ENCODE peak calls at places on chromosomes 7 and 10, in ten cellular contexts. M is dorsolateral prefrontal cortex, N is activated gamma-delta T cell, O is dermis microvascular lymphatic vessel endothelial cell, C is NCI-H1105 treated with DMSO at 0.1 percent for 48 hours, B is GM03348, A is A549, X is amniotic stem cell, L is NCI-H69, R is AG04450. H is an unnamed sample.

GRCh38 chr10:61747341-61747740 is 84.6 kb downstream of the CABCOCO1 start:
- DNase-seq in B (no peak), A (no peak), C (no peak), R (no peak), L (no peak), O (no peak), N (no peak), M (no peak), X (no peak), H (no peak)

GRCh38 chr7:47472444-47473157 is 109.3 kb downstream of the TNS3 start:
- DNase-seq in M (no peak), L (peak; percentile 80), X (no peak), B (no peak), C (no peak), N (no peak), R (no peak), A (no peak), O (no peak), H (no peak)

GRCh38 chr7:106848851-106849442 is 16.1 kb upstream of the PIK3CG start:
- DNase-seq in X (peak; percentile 44), N (no peak), M (no peak), A (no peak), C (no peak), O (no peak), R (peak; percentile 65), L (no peak), B (peak; percentile 82), H (no peak)

GRCh38 chr7:32582036-32582435 is 86.7 kb downstream of the AVL9 start:
- DNase-seq in C (no peak), M (no peak), B (no peak), A (no peak), N (no peak), L (no peak), X (no peak), O (no peak), R (no peak), H (no peak)

GRCh38 chr7:139697031-139697430 is 80.8 kb downstream of the HIPK2 start:
- DNase-seq in R (no peak), L (peak; percentile 28), O (no peak), A (no peak), N (no peak), X (no peak), C (no peak), B (no peak), M (no peak), H (no peak)

GRCh38 chr10:21894648-21895342 is 108.7 kb downstream of the DNAJC1 start:
- DNase-seq in R (no peak), L (no peak), O (no peak), N (no peak), M (no peak), A (no peak), C (no peak), X (no peak), B (no peak), H (no peak)

GRCh38 chr7:86833360-86833759 is 189.7 kb downstream of the GRM3 start:
- DNase-seq in R (no peak), B (no peak), A (no peak), O (no peak), N (no peak), X (no peak), C (no peak), L (no peak), M (no peak), H (no peak)

GRCh38 chr7:123538189-123538714 is 3.9 kb upstream of the IQUB start:
- DNase-seq in A (no peak), L (no peak), C (no peak), N (no peak), X (peak; percentile 64), R (peak; percentile 26), O (peak; percentile 87), M (no peak), B (peak; percentile 48), H (no peak)

GRCh38 chr10:86269332-86269731 is 97.3 kb downstream of the GRID1 start:
- DNase-seq in R (no peak), A (no peak), M (peak; percentile 21), N (no peak), O (no peak), L (no peak), B (no peak), C (no peak), X (no peak), H (peak; percentile 1)

GRCh38 chr10:52056296-52056695 is 257.8 kb upstream of the DKK1 start:
- DNase-seq in B (no peak), R (no peak), O (no peak), L (peak; percentile 6), C (no peak), A (no peak), X (no peak), N (no peak), M (no peak), H (no peak)